ENCODE peak calls at places on chromosome 11, in seven cellular contexts. One of them, this sample, is unnamed.

GRCh38 chr11:62601114-62601363 is 626 bp downstream of the MTA2 start:
- DNase-seq in stimulated activated CD4-positive, alpha-beta T cell treated with anti-CD3 and anti-CD28 coated beads, TNF-alpha, amount 100 ng/mL, for 4 hours: no peak
- DNase-seq in neural crest cell: no peak
- DNase-seq in NCI-H2081 treated with DMSO at 0.1 percent for 48 hours: no peak
- DNase-seq in tibial nerve: no peak
- DNase-seq in NCI-H526: no peak
- DNase-seq in AG09319: no peak
- DNase-seq in this sample: no peak

GRCh38 chr11:8331767-8332166 is 68.1 kb upstream of the LMO1 start:
- DNase-seq in stimulated activated CD4-positive, alpha-beta T cell treated with anti-CD3 and anti-CD28 coated beads, TNF-alpha, amount 100 ng/mL, for 4 hours: no peak
- DNase-seq in neural crest cell: no peak
- DNase-seq in NCI-H2081 treated with DMSO at 0.1 percent for 48 hours: no peak
- DNase-seq in tibial nerve: no peak
- DNase-seq in NCI-H526: no peak
- DNase-seq in AG09319: no peak
- DNase-seq in this sample: no peak

GRCh38 chr11:76459299-76459698 is 14.5 kb downstream of the EMSY start:
- DNase-seq in stimulated activated CD4-positive, alpha-beta T cell treated with anti-CD3 and anti-CD28 coated beads, TNF-alpha, amount 100 ng/mL, for 4 hours: no peak
- DNase-seq in neural crest cell: no peak
- DNase-seq in NCI-H2081 treated with DMSO at 0.1 percent for 48 hours: no peak
- DNase-seq in tibial nerve: no peak
- DNase-seq in NCI-H526: peak
- DNase-seq in AG09319: no peak
- DNase-seq in this sample: no peak

GRCh38 chr11:111612211-111612610 is 10.0 kb downstream of the SIK2 start:
- DNase-seq in stimulated activated CD4-positive, alpha-beta T cell treated with anti-CD3 and anti-CD28 coated beads, TNF-alpha, amount 100 ng/mL, for 4 hours: no peak
- DNase-seq in neural crest cell: no peak
- DNase-seq in NCI-H2081 treated with DMSO at 0.1 percent for 48 hours: no peak
- DNase-seq in tibial nerve: no peak
- DNase-seq in NCI-H526: no peak
- DNase-seq in AG09319: no peak
- DNase-seq in this sample: no peak

GRCh38 chr11:12126352-12127019 is 16.1 kb downstream of the MICAL2 start:
- DNase-seq in stimulated activated CD4-positive, alpha-beta T cell treated with anti-CD3 and anti-CD28 coated beads, TNF-alpha, amount 100 ng/mL, for 4 hours: no peak
- DNase-seq in neural crest cell: no peak
- DNase-seq in NCI-H2081 treated with DMSO at 0.1 percent for 48 hours: no peak
- DNase-seq in tibial nerve: no peak
- DNase-seq in NCI-H526: no peak
- DNase-seq in AG09319: peak
- DNase-seq in this sample: peak

GRCh38 chr11:96155627-96156378 is 187.2 kb downstream of the MAML2 start:
- DNase-seq in stimulated activated CD4-positive, alpha-beta T cell treated with anti-CD3 and anti-CD28 coated beads, TNF-alpha, amount 100 ng/mL, for 4 hours: peak
- DNase-seq in neural crest cell: no peak
- DNase-seq in NCI-H2081 treated with DMSO at 0.1 percent for 48 hours: no peak
- DNase-seq in tibial nerve: peak
- DNase-seq in NCI-H526: no peak
- DNase-seq in AG09319: peak
- DNase-seq in this sample: peak

GRCh38 chr11:65945430-65945911 is at the start of gene TSGA10IP:
- DNase-seq in stimulated activated CD4-positive, alpha-beta T cell treated with anti-CD3 and anti-CD28 coated beads, TNF-alpha, amount 100 ng/mL, for 4 hours: no peak
- DNase-seq in neural crest cell: peak
- DNase-seq in NCI-H2081 treated with DMSO at 0.1 percent for 48 hours: no peak
- DNase-seq in tibial nerve: no peak
- DNase-seq in NCI-H526: no peak
- DNase-seq in AG09319: no peak
- DNase-seq in this sample: no peak

GRCh38 chr11:66225054-66225453 is 43.4 kb upstream of the RAB1B start:
- DNase-seq in stimulated activated CD4-positive, alpha-beta T cell treated with anti-CD3 and anti-CD28 coated beads, TNF-alpha, amount 100 ng/mL, for 4 hours: no peak
- DNase-seq in neural crest cell: no peak
- DNase-seq in NCI-H2081 treated with DMSO at 0.1 percent for 48 hours: no peak
- DNase-seq in tibial nerve: no peak
- DNase-seq in NCI-H526: no peak
- DNase-seq in AG09319: no peak
- DNase-seq in this sample: no peak

GRCh38 chr11:67421421-67422031 is 6.0 kb downstream of the CARNS1 start:
- DNase-seq in stimulated activated CD4-positive, alpha-beta T cell treated with anti-CD3 and anti-CD28 coated beads, TNF-alpha, amount 100 ng/mL, for 4 hours: no peak
- DNase-seq in neural crest cell: no peak
- DNase-seq in NCI-H2081 treated with DMSO at 0.1 percent for 48 hours: no peak
- DNase-seq in tibial nerve: no peak
- DNase-seq in NCI-H526: no peak
- DNase-seq in AG09319: no peak
- DNase-seq in this sample: no peak

GRCh38 chr11:93740031-93740801 is 1.1 kb downstream of the TAF1D start:
- DNase-seq in stimulated activated CD4-positive, alpha-beta T cell treated with anti-CD3 and anti-CD28 coated beads, TNF-alpha, amount 100 ng/mL, for 4 hours: peak
- DNase-seq in neural crest cell: no peak
- DNase-seq in NCI-H2081 treated with DMSO at 0.1 percent for 48 hours: no peak
- DNase-seq in tibial nerve: no peak
- DNase-seq in NCI-H526: peak
- DNase-seq in AG09319: no peak
- DNase-seq in this sample: no peak

GRCh38 chr11:117701781-117702180 is 95.2 kb downstream of the DSCAML1 start:
- DNase-seq in stimulated activated CD4-positive, alpha-beta T cell treated with anti-CD3 and anti-CD28 coated beads, TNF-alpha, amount 100 ng/mL, for 4 hours: no peak
- DNase-seq in neural crest cell: no peak
- DNase-seq in NCI-H2081 treated with DMSO at 0.1 percent for 48 hours: no peak
- DNase-seq in tibial nerve: no peak
- DNase-seq in NCI-H526: peak
- DNase-seq in AG09319: no peak
- DNase-seq in this sample: no peak

GRCh38 chr11:719214-720016 is 13.4 kb downstream of the EPS8L2 start:
- DNase-seq in stimulated activated CD4-positive, alpha-beta T cell treated with anti-CD3 and anti-CD28 coated beads, TNF-alpha, amount 100 ng/mL, for 4 hours: no peak
- DNase-seq in neural crest cell: no peak
- DNase-seq in NCI-H2081 treated with DMSO at 0.1 percent for 48 hours: no peak
- DNase-seq in tibial nerve: no peak
- DNase-seq in NCI-H526: no peak
- DNase-seq in AG09319: no peak
- DNase-seq in this sample: no peak